ENCODE peak calls at places on chromosomes 5 and 9, in five cellular contexts. E is ELR; T is SK-MEL-5; A is head of caudate nucleus; S is activated T-helper 1 cell treated with anti-CD3 and anti-CD28 coated beads, Interleukin-12 subunit alpha, Interleukin-12 subunit beta, Interleukin-2, Interleukin-4 antibody, amounts not matched to agents 30 ng/mL and 10 ng/mL and 1 ng/mL, durations not matched to agents 14 hours and 24 hours and 36 hours. Q is an unnamed sample.

GRCh38 chr5:132641841-132642240 is 16.1 kb upstream of the IL13 start:
- DNase-seq in E (no peak), T (no peak), A (no peak), S (no peak), Q (no peak)

GRCh38 chr5:93433422-93433821 is 147.6 kb downstream of the NR2F1-AS1 start:
- DNase-seq in E (peak; percentile 86), T (no peak), A (no peak), S (no peak), Q (no peak)

GRCh38 chr5:18375637-18376036 is 741.4 kb downstream of the TAF11L14 start:
- DNase-seq in E (no peak), T (no peak), A (no peak), S (no peak), Q (peak; percentile 24)

GRCh38 chr9:36625006-36625600 is 52.4 kb downstream of the MELK start:
- DNase-seq in E (peak; percentile 84), T (peak; percentile 64), A (peak; percentile 51), S (no peak), Q (peak; percentile 80)

GRCh38 chr5:55037046-55037771 is 13.2 kb downstream of the GZMK start:
- DNase-seq in E (peak; percentile 67), T (peak; percentile 54), A (no peak), S (peak; percentile 72), Q (no peak)

GRCh38 chr9:38087934-38088925 is 19.2 kb upstream of the SHB start:
- DNase-seq in E (peak; percentile 61), T (peak; percentile 60), A (peak; percentile 81), S (peak; percentile 55), Q (peak; percentile 49)

GRCh38 chr9:34185778-34186551 is 7.1 kb downstream of the UBAP1 start:
- DNase-seq in E (peak; percentile 83), T (peak; percentile 21), A (no peak), S (no peak), Q (peak; percentile 51)

GRCh38 chr5:78589928-78590327 is 58.6 kb downstream of the LHFPL2 start:
- DNase-seq in E (no peak), T (no peak), A (no peak), S (no peak), Q (no peak)

GRCh38 chr9:71098801-71099200 is 22.6 kb downstream of the TRPM3 start:
- DNase-seq in E (no peak), T (no peak), A (no peak), S (no peak), Q (no peak)

GRCh38 chr5:160188151-160188967 is 40.9 kb upstream of the FABP6 start:
- DNase-seq in E (peak; percentile 51), T (no peak), A (peak; percentile 19), S (no peak), Q (no peak)